ENCODE peak calls at places on chromosomes 6 and 20, in eight cellular contexts. A is adrenal gland, P is lung, O is cardiac muscle cell, E is uterus, F is astrocyte of the cerebellum, D is cardiac fibroblast, Z is AG10803. I is an unnamed sample.

GRCh38 chr6:28941681-28942448 is 18.1 kb upstream of the TRIM27 start:
- DNase-seq in A (no peak), P (peak; percentile 63), O (no peak), E (no peak), F (no peak), D (no peak), Z (no peak), I (no peak)

GRCh38 chr6:28940294-28940858 is 16.6 kb upstream of the TRIM27 start:
- DNase-seq in A (peak; percentile 29), P (peak; percentile 48), O (no peak), E (peak; percentile 35), F (no peak), D (no peak), Z (no peak), I (no peak)

GRCh38 chr6:33160728-33161323 is 31.4 kb downstream of the COL11A2 start:
- DNase-seq in A (no peak), P (peak; percentile 68), O (peak; percentile 91), E (no peak), F (peak; percentile 85), D (peak; percentile 77), Z (peak; percentile 96), I (peak; percentile 89)

GRCh38 chr6:32116674-32117073 is 7.5 kb upstream of the TNXB start:
- DNase-seq in A (no peak), P (no peak), O (no peak), E (no peak), F (no peak), D (peak; percentile 33), Z (no peak), I (no peak)

GRCh38 chr20:14580426-14581074 is 243.1 kb upstream of the FLRT3 start:
- DNase-seq in A (no peak), P (no peak), O (no peak), E (no peak), F (no peak), D (no peak), Z (no peak), I (no peak)

GRCh38 chr6:79134699-79135474 is 56.8 kb upstream of the PHIP start:
- DNase-seq in A (no peak), P (no peak), O (no peak), E (no peak), F (no peak), D (no peak), Z (no peak), I (no peak)

GRCh38 chr6:41488392-41489129 is 57.6 kb upstream of the FOXP4 start:
- DNase-seq in A (no peak), P (no peak), O (peak; percentile 89), E (peak; percentile 73), F (peak; percentile 75), D (peak; percentile 78), Z (peak; percentile 67), I (peak; percentile 87)

GRCh38 chr6:39411465-39411864 is 89.0 kb upstream of the KCNK16 start:
- DNase-seq in A (peak; percentile 40), P (no peak), O (peak; percentile 55), E (no peak), F (no peak), D (peak; percentile 70), Z (peak; percentile 59), I (peak; percentile 40)

GRCh38 chr20:63049561-63050221 is 42.9 kb upstream of the BHLHE23 start:
- DNase-seq in A (no peak), P (no peak), O (no peak), E (no peak), F (no peak), D (no peak), Z (no peak), I (no peak)

GRCh38 chr6:160198577-160199211 is 59.9 kb downstream of the SLC22A2 start:
- DNase-seq in A (no peak), P (no peak), O (peak; percentile 18), E (no peak), F (no peak), D (peak; percentile 32), Z (no peak), I (no peak)

GRCh38 chr6:25991785-25992412 is 29.3 kb downstream of the TRIM38 start:
- DNase-seq in A (peak; percentile 77), P (peak; percentile 71), O (peak; percentile 66), E (peak; percentile 65), F (peak; percentile 11), D (peak; percentile 63), Z (peak; percentile 53), I (peak; percentile 79)

GRCh38 chr20:43949741-43950618 is 35.3 kb downstream of the TOX2 start:
- DNase-seq in A (peak; percentile 26), P (peak; percentile 42), O (peak; percentile 46), E (no peak), F (no peak), D (no peak), Z (no peak), I (no peak)

GRCh38 chr6:43359381-43359780 is 10.1 kb downstream of the ZNF318 start:
- DNase-seq in A (no peak), P (no peak), O (no peak), E (no peak), F (no peak), D (no peak), Z (peak; percentile 22), I (no peak)

GRCh38 chr6:118892248-118893094 is 1.5 kb upstream of the ASF1A start:
- DNase-seq in A (no peak), P (no peak), O (no peak), E (no peak), F (no peak), D (peak; percentile 55), Z (peak; percentile 28), I (peak; percentile 22)

GRCh38 chr6:137051790-137052472 is 7.2 kb upstream of the IL20RA start:
- DNase-seq in A (peak; percentile 70), P (no peak), O (no peak), E (no peak), F (no peak), D (no peak), Z (no peak), I (no peak)

GRCh38 chr6:2558098-2558770 is 192.5 kb downstream of the MYLK4 start:
- DNase-seq in A (no peak), P (no peak), O (no peak), E (no peak), F (no peak), D (no peak), Z (no peak), I (no peak)
- H3K4me3 ChIP-seq in A (no peak overlapping the region), P (no peak overlapping the region), O (no peak overlapping the region), E (no peak overlapping the region), F (no peak overlapping the region), D (no peak overlapping the region), Z (no peak overlapping the region), I (no peak overlapping the region)

DNA sequence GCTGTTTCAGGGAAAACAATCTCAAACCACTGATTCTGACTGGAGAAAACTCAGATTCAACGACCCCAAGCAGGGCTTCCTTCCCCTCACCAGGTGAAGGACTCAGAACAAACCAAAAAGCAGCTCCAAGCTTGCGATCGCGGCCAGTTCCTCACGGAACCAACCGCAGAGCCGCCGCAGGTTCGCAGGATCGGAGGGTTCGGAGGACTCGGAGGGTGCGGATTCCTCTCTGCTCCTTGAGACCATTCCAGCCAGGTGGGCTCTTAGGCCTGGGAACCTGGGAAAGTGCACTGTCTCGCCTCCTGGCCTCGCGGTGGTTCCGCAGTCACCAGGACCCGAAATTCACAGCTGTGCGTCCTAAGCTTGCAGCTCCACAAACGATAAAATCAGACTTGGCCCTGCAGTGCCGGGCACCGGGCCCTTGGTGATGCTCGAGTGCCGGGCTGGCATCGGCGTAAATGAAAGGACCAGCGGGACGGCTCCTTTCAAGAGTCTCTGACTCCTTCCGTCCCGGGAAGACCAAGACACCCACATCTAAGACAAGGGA is 70.0 kb upstream of the PRSS16 start:
- DNase-seq in A (peak; percentile 79), P (peak; percentile 85), O (peak; percentile 88), E (peak; percentile 66), F (peak; percentile 58), D (peak; percentile 90), Z (peak; percentile 83), I (peak; percentile 91)
- TF ChIP-seq CTCF in A (peak; percentile 26), P (peak; percentile 17), O (peak; percentile 50), E (no peak), F (peak; percentile 59), D (peak; percentile 47), Z (peak; percentile 53), I (peak; percentile 57)

GRCh38 chr6:7086488-7086887 is 21.3 kb upstream of the RREB1 start:
- DNase-seq in A (peak; percentile 28), P (peak; percentile 30), O (peak; percentile 46), E (peak; percentile 34), F (no peak), D (peak; percentile 33), Z (peak; percentile 48), I (peak; percentile 29)
- H3K4me3 ChIP-seq in A (peak overlapping the region; percentile 33), P (no peak overlapping the region), O (no peak overlapping the region), E (peak overlapping the region; percentile 31), F (peak overlapping the region; percentile 17), D (peak overlapping the region; percentile 29), Z (peak overlapping the region; percentile 46), I (peak overlapping the region; percentile 23)

GRCh38 chr6:148285205-148285604 is 57.4 kb upstream of the SASH1 start:
- DNase-seq in A (no peak), P (no peak), O (no peak), E (no peak), F (no peak), D (no peak), Z (no peak), I (no peak)
- TF ChIP-seq CTCF in A (no peak), P (no peak), O (no peak), E (no peak), F (no peak), D (no peak), Z (no peak), I (no peak)

DNA sequence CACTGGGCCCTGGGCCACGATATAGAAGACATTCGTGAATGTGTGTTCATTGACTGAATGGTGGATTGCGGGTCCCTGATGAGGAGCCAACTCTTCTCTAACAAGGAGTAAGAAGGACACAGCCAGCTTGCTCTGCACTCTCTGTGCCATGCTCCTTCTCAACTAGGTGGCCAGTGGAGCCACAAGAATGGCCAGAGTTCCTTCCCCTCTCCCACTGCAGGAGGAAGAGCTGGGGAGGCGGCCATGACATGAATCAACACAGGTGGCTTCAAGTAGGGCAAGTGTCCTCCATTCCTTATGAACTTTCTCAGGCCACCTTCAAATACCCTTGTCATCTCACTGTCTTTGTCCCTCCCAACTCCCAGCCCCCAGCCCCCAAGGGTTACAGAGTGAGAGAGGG is 305.7 kb downstream of the KIF16B start:
- DNase-seq in A (no peak), P (no peak), O (no peak), E (no peak), F (no peak), D (no peak), Z (no peak), I (no peak)
- H3K4me3 ChIP-seq in A (no peak overlapping the region), P (no peak overlapping the region), O (no peak overlapping the region), E (no peak overlapping the region), F (no peak overlapping the region), D (no peak overlapping the region), Z (no peak overlapping the region), I (no peak overlapping the region)

I was measured in astrocyte of the spinal cord.